ENCODE peak calls at places on chromosomes 16 and 17, in nine cellular contexts. W is neuronal stem cell, N is lung, U is right atrium auricular region, V is ascending aorta, H is psoas muscle, B is small intestine, R is transverse colon, Z is fibroblast of lung. F is an unnamed sample. For H3K36me3 and H3K4me1, the result is how much of the 10 kb centered on the place peaks cover.

GRCh38 chr16:63302841-63303240 is 1266.6 kb upstream of the CDH8 start:
- DNase-seq in U (no peak), Z (no peak), V (no peak), R (no peak), B (no peak), N (no peak), H (no peak), W (no peak), F (no peak)

GRCh38 chr16:17803625-17804410 is 333.1 kb upstream of the XYLT1 start:
- DNase-seq in N (no peak), V (no peak), W (no peak), R (no peak), U (no peak), Z (peak), B (no peak), H (no peak), F (no peak)

GRCh38 chr17:77733576-77734296 is 224.8 kb upstream of the TNRC6C start:
- DNase-seq in B (no peak), H (no peak), N (no peak), V (no peak), U (peak), R (no peak), W (no peak), Z (no peak), F (no peak)

GRCh38 chr17:70552230-70552981 is 383.1 kb downstream of the KCNJ2 start:
- DNase-seq in R (no peak), H (no peak), B (peak), N (no peak), W (peak), V (no peak), U (no peak), Z (peak), F (peak)

GRCh38 chr16:2702871-2703745 is 16.9 kb downstream of the PRSS27 start:
- DNase-seq in U (no peak), N (no peak), B (no peak), W (no peak), H (peak), V (no peak), Z (no peak), R (no peak), F (no peak)

GRCh38 chr16:27718136-27718766 is 168.3 kb downstream of the KATNIP start:
- DNase-seq in R (no peak), B (no peak), N (no peak), Z (no peak), V (no peak), W (no peak), U (no peak), H (no peak), F (no peak)

GRCh38 chr17:59846391-59847165 is 46.2 kb downstream of the TUBD1 start:
- DNase-seq in R (peak), V (no peak), W (no peak), N (peak), B (peak), H (peak), Z (peak), U (no peak), F (no peak)

GRCh38 chr17:33053641-33054040 is 62.0 kb downstream of the SPACA3 start:
- DNase-seq in H (no peak), N (no peak), V (no peak), Z (no peak), R (no peak), B (no peak), W (no peak), U (no peak), F (no peak)

GRCh38 chr17:47286198-47286914 is 32.7 kb downstream of the ITGB3 start:
- DNase-seq in N (no peak), W (no peak), V (no peak), Z (no peak), U (no peak), B (no peak), R (no peak), H (no peak), F (no peak)

GRCh38 chr16:66553223-66553622 is 847 bp downstream of the CKLF start:
- DNase-seq in V (no peak), W (no peak), N (no peak), B (peak), R (peak), U (no peak), H (no peak), Z (no peak), F (no peak)

GRCh38 chr17:58328195-58329034 is at the start of gene TSPOAP1:
- DNase-seq in W (no peak), N (no peak), U (no peak), Z (no peak), R (peak), H (no peak), V (no peak), B (no peak), F (no peak)

GRCh38 chr17:44398692-44399691 is 9.5 kb upstream of the ITGA2B start:
- DNase-seq in V (no peak), W (no peak), Z (no peak), B (no peak), U (no peak), H (no peak), N (no peak), R (no peak), F (no peak)

GRCh38 chr16:88418869-88419268 is 34.2 kb upstream of the ZFPM1 start:
- DNase-seq in H (no peak), U (no peak), B (no peak), V (no peak), R (no peak), W (no peak), Z (no peak), N (no peak), F (no peak)

GRCh38 chr17:3598078-3598477 is 11.1 kb downstream of the TRPV1 start:
- DNase-seq in R (no peak), V (no peak), N (no peak), Z (no peak), U (no peak), H (no peak), B (no peak), W (no peak), F (no peak)

GRCh38 chr17:61064087-61064951 is 335.3 kb upstream of the TBX2 start:
- DNase-seq in U (no peak), B (peak), R (no peak), W (no peak), N (no peak), H (no peak), V (no peak), Z (no peak), F (no peak)

GRCh38 chr17:34758316-34758715 is 178.9 kb downstream of the TMEM132E start:
- DNase-seq in B (no peak), Z (no peak), R (no peak), N (no peak), U (no peak), H (no peak), V (no peak), W (no peak), F (no peak)

GRCh38 chr17:20264996-20265395 is 202.3 kb downstream of the LGALS9B start:
- DNase-seq in N (no peak), W (no peak), R (no peak), Z (no peak), B (no peak), V (no peak), U (no peak), H (no peak), F (no peak)

GRCh38 chr17:68776451-68776850 is 175.3 kb upstream of the FAM20A start:
- DNase-seq in B (no peak), W (no peak), U (no peak), R (no peak), V (no peak), Z (no peak), H (peak), N (no peak), F (no peak)

GRCh38 chr17:81519284-81520020 is 6.9 kb upstream of the ACTG1 start:
- DNase-seq in Z (no peak), U (no peak), W (no peak), H (peak), N (peak), R (peak), B (peak), V (no peak), F (peak)

GRCh38 chr17:37821025-37821713 is 76.3 kb upstream of the HNF1B start:
- DNase-seq in R (no peak), N (no peak), Z (no peak), W (no peak), H (no peak), U (no peak), V (no peak), B (no peak), F (no peak)

GRCh38 chr17:55825213-55825612 is 74.4 kb downstream of the PCTP start:
- DNase-seq in V (no peak), U (no peak), R (no peak), N (no peak), Z (no peak), W (no peak), B (no peak), H (no peak), F (no peak)

GRCh38 chr17:6686026-6686425 is 27.1 kb downstream of the SLC13A5 start:
- DNase-seq in U (no peak), V (no peak), W (no peak), B (no peak), H (no peak), Z (no peak), N (no peak), R (no peak), F (no peak)

GRCh38 chr16:77133706-77134105 is 57.3 kb upstream of the MON1B start:
- DNase-seq in U (no peak), R (no peak), B (no peak), N (no peak), H (no peak), V (no peak), W (no peak), Z (no peak), F (no peak)

GRCh38 chr17:42798383-42799380 is at the start of the genes CNTD1 and COA3:
- DNase-seq in R (peak), N (peak), B (peak), W (peak), U (peak), H (peak), Z (peak), V (peak), F (peak)

GRCh38 chr16:8853611-8854010 is 15.2 kb downstream of the CARHSP1 start:
- DNase-seq in W (no peak), U (no peak), R (no peak), N (no peak), V (no peak), H (no peak), B (no peak), Z (no peak), F (no peak)

GRCh38 chr17:6610011-6610410 is 30.5 kb downstream of the KIAA0753 start:
- DNase-seq in N (no peak), Z (no peak), B (no peak), R (no peak), W (no peak), V (no peak), U (no peak), H (no peak), F (no peak)

GRCh38 chr17:27414271-27414670 is 42.0 kb upstream of the KSR1 start:
- DNase-seq in R (no peak), Z (peak), W (no peak), U (no peak), V (no peak), B (no peak), N (no peak), H (no peak), F (no peak)

GRCh38 chr17:7022791-7023571 is at the start of gene BCL6B:
- DNase-seq in W (no peak), U (no peak), H (no peak), R (no peak), N (no peak), B (no peak), Z (no peak), V (no peak), F (peak)

GRCh38 chr17:36950027-36950426 is 1.3 kb downstream of the AATF start:
- DNase-seq in Z (no peak), N (no peak), W (no peak), R (no peak), U (no peak), V (no peak), H (no peak), B (no peak), F (no peak)

GRCh38 chr17:8158267-8159031 is 4.3 kb downstream of the VAMP2 start:
- DNase-seq in Z (peak), R (peak), H (peak), N (peak), W (peak), U (peak), V (peak), B (peak), F (peak)

GRCh38 chr16:88883946-88884345 is 17.5 kb upstream of the PABPN1L start:
- DNase-seq in H (peak), R (no peak), N (no peak), W (no peak), V (no peak), Z (no peak), U (no peak), B (no peak), F (no peak)

GRCh38 chr17:19011581-19011980 is 7.0 kb upstream of the FAM83G start:
- DNase-seq in Z (no peak), B (no peak), V (no peak), N (no peak), U (no peak), R (no peak), H (peak), W (no peak), F (peak)

DNA sequence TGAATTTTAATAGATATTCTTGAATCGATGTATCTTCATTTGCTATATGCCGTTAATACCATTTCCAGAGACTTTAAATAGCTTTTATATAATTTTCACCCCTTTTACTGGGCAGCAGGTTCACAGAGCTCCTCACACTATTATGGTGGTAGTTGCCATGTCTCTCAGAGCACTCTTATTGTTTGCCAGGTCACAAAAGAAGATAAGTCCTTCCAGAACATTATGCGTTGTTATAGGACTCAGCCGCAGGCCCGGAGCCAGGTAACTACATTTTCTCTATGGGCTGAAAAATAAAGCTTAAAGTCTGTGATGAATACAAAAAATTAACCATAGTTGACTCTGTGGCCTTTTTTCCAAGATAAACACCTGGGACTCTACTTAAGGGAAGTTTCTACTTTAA is 24.0 kb downstream of the AKTIP start:
- DNase-seq in B (no peak), R (no peak), V (no peak), U (no peak), N (no peak), Z (no peak), H (no peak), W (no peak), F (no peak)
- H3K36me3 ChIP-seq in B (under half), R (half or more), V (half or more), U (under half), N (under half), Z (under half), H (under half), W (half or more), F (under half)

DNA sequence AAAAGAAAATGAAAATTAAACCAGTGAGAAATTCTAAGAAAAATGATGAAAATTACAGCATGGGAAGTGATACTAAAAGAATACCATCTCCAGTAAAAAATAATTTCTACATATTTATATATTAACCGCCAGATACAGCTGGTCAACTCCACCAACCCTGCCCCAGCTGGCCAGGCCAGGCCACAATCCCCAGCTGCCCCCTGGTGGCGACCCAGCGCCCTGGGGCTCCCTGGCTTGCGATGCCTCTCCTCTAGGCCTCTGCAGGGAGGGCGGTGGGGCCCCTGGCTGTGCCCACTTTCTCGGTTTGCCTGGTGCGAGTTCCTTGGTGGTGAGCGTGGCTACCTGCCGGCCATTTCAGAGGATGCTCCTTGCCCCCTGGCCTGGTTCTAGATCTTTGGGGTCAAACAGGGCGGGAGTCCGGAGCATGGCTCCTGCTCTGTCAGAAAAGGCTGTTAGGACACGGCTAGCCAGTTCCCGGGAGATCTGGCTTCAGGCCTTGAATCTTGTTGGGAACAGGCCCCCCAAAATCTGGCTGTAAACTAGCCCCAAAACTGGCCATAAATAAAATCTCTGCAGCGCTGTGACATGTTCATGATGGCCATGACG is 14.5 kb downstream of the GLIS2 start:
- DNase-seq in V (no peak), R (peak), H (peak), U (peak), B (peak), N (peak), W (no peak), Z (peak), F (peak)
- H3K4me1 ChIP-seq in V (under half), R (under half), H (under half), U (under half), B (under half), N (under half), W (under half), Z (under half), F (under half)

DNA sequence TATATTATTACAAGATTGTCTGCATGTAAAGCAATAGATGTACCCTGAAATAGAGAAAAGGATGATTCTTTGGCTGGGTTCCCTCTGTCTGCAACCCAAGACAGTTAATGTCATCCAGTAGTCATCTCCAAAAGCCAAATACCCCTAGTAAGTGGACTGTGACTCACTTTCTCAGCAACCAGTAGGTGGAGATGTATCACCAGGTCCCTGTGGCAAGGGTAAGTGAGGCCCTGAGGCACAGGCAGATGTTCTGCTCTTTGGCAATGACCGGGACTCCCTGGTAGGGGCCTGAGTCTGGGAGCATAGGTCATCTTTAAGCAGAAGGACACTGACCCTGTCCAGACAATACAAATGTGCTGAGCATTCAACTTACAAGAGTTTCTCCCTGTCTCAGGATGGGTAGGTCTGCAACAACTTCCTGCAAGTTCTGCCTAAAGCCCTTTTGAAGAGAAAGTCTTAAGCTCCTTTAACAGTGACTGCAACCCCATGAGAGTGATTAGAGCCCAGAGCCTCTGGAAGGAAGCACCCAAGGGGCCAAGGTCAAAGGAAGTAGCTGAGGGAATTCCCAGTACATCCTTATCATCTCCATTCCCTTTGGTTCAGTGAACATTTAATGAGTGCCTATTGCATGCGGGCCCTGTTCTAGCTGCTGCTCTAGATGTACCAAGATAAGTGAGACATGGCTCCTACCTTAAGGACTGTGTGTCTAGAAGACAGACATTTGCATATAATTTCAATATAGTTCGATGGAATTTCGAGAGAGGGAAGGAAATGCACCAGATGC is 31.9 kb downstream of the PMP22 start:
- DNase-seq in H (no peak), W (no peak), N (no peak), R (no peak), V (no peak), B (peak), U (no peak), Z (peak), F (no peak)
- H3K36me3 ChIP-seq in H (under half), W (under half), N (under half), R (under half), V (half or more), B (under half), U (half or more), Z (under half), F (under half)

GRCh38 chr17:65022137-65022536 is 34.4 kb downstream of the GNA13 start:
- DNase-seq in W (no peak), R (no peak), V (no peak), N (no peak), B (no peak), H (no peak), U (no peak), Z (no peak), F (no peak)

GRCh38 chr17:65027305-65027704 is 29.2 kb downstream of the GNA13 start:
- DNase-seq in R (no peak), W (no peak), U (no peak), B (no peak), Z (peak), N (no peak), V (no peak), H (no peak), F (no peak)

GRCh38 chr17:65023791-65024190 is 32.7 kb downstream of the GNA13 start:
- DNase-seq in V (no peak), Z (no peak), R (no peak), B (no peak), N (no peak), H (no peak), W (no peak), U (no peak), F (no peak)

GRCh38 chr17:65022751-65023421 is 33.7 kb downstream of the GNA13 start:
- DNase-seq in H (no peak), Z (peak), W (no peak), R (no peak), V (no peak), B (no peak), N (no peak), U (no peak), F (no peak)

GRCh38 chr17:65025288-65025687 is 31.3 kb downstream of the GNA13 start:
- DNase-seq in N (no peak), Z (no peak), V (no peak), U (no peak), W (no peak), R (no peak), H (no peak), B (no peak), F (no peak)
- H3K4me1 ChIP-seq in N (under half), Z (under half), V (under half), U (under half), W (under half), R (under half), H (half or more), B (under half), F (under half)

GRCh38 chr16:16108759-16109158 is 114.5 kb downstream of the ABCC6 start:
- DNase-seq in W (no peak), V (no peak), R (no peak), Z (no peak), H (no peak), N (no peak), U (no peak), B (no peak), F (no peak)
- H3K36me3 ChIP-seq in W (under half), V (half or more), R (under half), Z (under half), H (under half), N (under half), U (under half), B (under half), F (under half)

DNA sequence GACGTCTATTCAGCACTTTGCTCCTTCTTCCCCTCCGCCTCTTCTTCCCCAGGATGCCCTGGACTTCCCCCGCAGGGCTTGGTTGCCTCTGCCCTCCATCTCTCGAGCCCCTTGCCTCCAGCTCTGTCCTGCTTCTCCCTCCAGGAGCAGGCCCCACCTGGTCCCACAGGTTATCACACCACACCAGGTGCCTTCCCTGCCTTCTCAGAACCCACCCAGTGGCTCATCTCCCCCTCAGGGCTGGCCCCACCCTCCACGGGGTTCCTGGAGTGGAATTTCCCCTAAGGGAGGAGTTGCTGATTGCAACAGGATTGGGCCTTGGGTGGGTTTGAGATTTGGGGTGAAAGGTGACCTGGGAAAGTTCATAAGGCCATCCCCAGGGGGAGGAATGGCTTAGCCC is 49.0 kb upstream of the TAC4 start:
- DNase-seq in N (no peak), V (no peak), U (no peak), W (no peak), H (no peak), R (no peak), B (no peak), Z (no peak), F (no peak)
- H3K4me1 ChIP-seq in N (under half), V (under half), U (under half), W (under half), H (under half), R (under half), B (under half), Z (under half), F (under half)

DNA sequence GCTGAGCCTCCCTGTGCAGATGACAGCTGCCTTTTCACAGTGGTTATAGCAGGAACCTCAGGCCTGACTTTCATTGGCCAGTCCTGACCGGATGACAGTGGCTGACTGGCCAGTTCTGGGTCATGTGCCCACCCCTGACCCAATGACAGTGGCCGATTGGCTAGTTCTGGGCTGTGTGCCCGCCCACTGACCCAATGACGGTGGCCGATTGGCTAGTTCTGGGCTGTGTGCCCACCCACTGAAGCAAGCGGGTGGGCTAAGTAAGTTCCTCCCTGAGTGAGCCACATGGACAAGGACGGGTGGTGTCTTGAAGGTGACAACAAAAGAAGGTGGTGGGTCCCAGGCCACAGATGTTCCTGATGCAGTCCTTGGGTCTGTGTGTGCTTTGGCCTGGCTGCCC is 9.5 kb downstream of the DEF8 start:
- DNase-seq in Z (peak), B (no peak), V (no peak), W (no peak), U (no peak), R (no peak), H (no peak), N (peak), F (no peak)
- H3K36me3 ChIP-seq in Z (under half), B (under half), V (under half), W (half or more), U (under half), R (under half), H (under half), N (under half), F (under half)